ENCODE peak calls at places on chromosomes 12 and 14, in eight cellular contexts. Q, H, B, G, T, N, S and I are unnamed samples. For H3K27me3, the result is how much of the 10 kb centered on the place peaks cover.

GRCh38 chr12:93050026-93050747 is 121.1 kb upstream of the EEA1 start:
- DNase-seq in H (no peak), Q (peak), T (no peak), N (no peak), B (no peak), G (peak), S (no peak), I (no peak)

GRCh38 chr12:108640802-108641445 is 7.2 kb upstream of the SELPLG start:
- DNase-seq in N (no peak), Q (peak), S (no peak), G (no peak), H (no peak), T (no peak), B (peak), I (no peak)

GRCh38 chr12:19236656-19237055 is 107.1 kb downstream of the PLEKHA5 start:
- DNase-seq in T (no peak), N (no peak), H (no peak), B (no peak), S (no peak), G (peak), Q (peak), I (no peak)

GRCh38 chr14:32808574-32809098 is 130.0 kb upstream of the NPAS3 start:
- DNase-seq in B (no peak), H (no peak), Q (no peak), S (no peak), T (no peak), G (no peak), N (no peak), I (no peak)

GRCh38 chr12:57839996-57840395 is 6.5 kb downstream of the CTDSP2 start:
- DNase-seq in G (no peak), S (no peak), B (no peak), Q (no peak), N (no peak), T (no peak), H (no peak), I (no peak)

GRCh38 chr14:93343266-93343665 is 3.7 kb upstream of the COX8C start:
- DNase-seq in G (no peak), Q (no peak), T (no peak), S (no peak), H (no peak), N (no peak), B (no peak), I (no peak)

GRCh38 chr12:47989023-47989417 is 15.3 kb downstream of the COL2A1 start:
- DNase-seq in N (peak), Q (no peak), B (no peak), S (no peak), T (no peak), H (no peak), G (no peak), I (no peak)

GRCh38 chr14:53613404-53614253 is 343.0 kb downstream of the BMP4 start:
- DNase-seq in T (no peak), B (no peak), G (peak), S (peak), N (no peak), Q (peak), H (no peak), I (no peak)

GRCh38 chr12:126483145-126484068 is 1418.2 kb downstream of the AACS start:
- DNase-seq in Q (no peak), S (no peak), B (no peak), G (peak), H (no peak), N (no peak), T (no peak), I (no peak)

GRCh38 chr12:47808049-47808448 is 11.7 kb downstream of the HDAC7 start:
- DNase-seq in T (peak), G (no peak), N (no peak), B (peak), S (no peak), H (no peak), Q (peak), I (peak)

GRCh38 chr14:59507752-59508103 is 23.4 kb downstream of the JKAMP start:
- DNase-seq in Q (no peak), T (no peak), H (no peak), G (peak), B (no peak), N (no peak), S (no peak), I (no peak)

GRCh38 chr14:85301506-85301905 is 228.4 kb upstream of the FLRT2 start:
- DNase-seq in G (no peak), B (no peak), Q (no peak), S (no peak), N (no peak), H (no peak), T (no peak), I (no peak)

GRCh38 chr12:12294215-12295005 is 27.6 kb upstream of the LRP6 start:
- DNase-seq in G (no peak), B (no peak), T (no peak), S (no peak), N (no peak), Q (no peak), H (no peak), I (no peak)

GRCh38 chr14:95220663-95221231 is 63.4 kb upstream of the DICER1 start:
- DNase-seq in S (no peak), H (no peak), B (no peak), G (no peak), Q (peak), N (no peak), T (no peak), I (no peak)

GRCh38 chr12:60257063-60257462 is 661.2 kb downstream of the SLC16A7 start:
- DNase-seq in N (no peak), S (peak), H (no peak), B (no peak), G (peak), Q (peak), T (no peak), I (no peak)

GRCh38 chr12:89162704-89163261 is 189.5 kb downstream of the DUSP6 start:
- DNase-seq in S (peak), G (peak), N (no peak), B (peak), T (peak), Q (peak), H (peak), I (no peak)

GRCh38 chr12:67804168-67804567 is 155.6 kb downstream of the DYRK2 start:
- DNase-seq in G (no peak), N (no peak), B (no peak), Q (no peak), T (no peak), H (no peak), S (no peak), I (peak)

GRCh38 chr12:28390716-28391452 is 200.6 kb downstream of the CCDC91 start:
- DNase-seq in T (no peak), N (no peak), H (no peak), Q (peak), S (no peak), G (no peak), B (no peak), I (no peak)

GRCh38 chr12:124736115-124737039 is 127.3 kb downstream of the SCARB1 start:
- DNase-seq in H (no peak), S (no peak), B (no peak), N (no peak), T (no peak), G (no peak), Q (no peak), I (no peak)

GRCh38 chr12:31279525-31279924 is 46.4 kb downstream of the SINHCAF start:
- DNase-seq in N (no peak), G (no peak), H (no peak), Q (no peak), T (no peak), B (no peak), S (no peak), I (no peak)

GRCh38 chr14:91396959-91397815 is 20.4 kb downstream of the CCDC88C start:
- DNase-seq in T (peak), H (no peak), N (no peak), S (no peak), G (peak), B (no peak), Q (no peak), I (peak)

GRCh38 chr12:111424793-111425251 is 19.1 kb downstream of the SH2B3 start:
- DNase-seq in N (no peak), Q (no peak), S (no peak), T (no peak), H (no peak), G (no peak), B (no peak), I (no peak)
- TF ChIP-seq CTCF in N (no peak), Q (peak), S (peak), T (no peak), H (no peak), G (peak), B (peak), I (no peak)

DNA sequence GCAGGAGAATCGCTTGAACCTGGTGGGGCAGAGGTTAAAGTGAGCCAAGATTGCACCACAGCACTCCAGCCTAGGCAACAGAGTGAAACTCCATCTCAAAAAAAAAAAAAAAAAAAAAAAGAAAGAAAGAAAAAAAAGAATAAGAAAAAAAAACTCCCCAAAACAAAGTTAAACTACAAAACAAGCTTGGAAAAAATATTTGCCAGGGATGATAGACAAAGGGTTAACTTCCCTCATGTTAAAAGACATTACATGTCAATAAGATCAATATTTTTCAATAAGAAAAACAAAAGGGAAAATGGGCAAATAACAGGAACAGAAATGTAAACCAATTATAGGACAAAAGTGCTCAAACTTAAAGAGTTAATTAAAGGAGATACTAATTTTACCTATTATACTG is 26.4 kb upstream of the HIGD1C start:
- DNase-seq in S (no peak), B (no peak), H (no peak), N (no peak), G (no peak), T (no peak), Q (no peak), I (no peak)
- H3K27ac ChIP-seq in S (no peak), B (peak), H (peak), N (peak), G (no peak), T (peak), Q (no peak), I (no peak)

GRCh38 chr14:70303528-70304293 is 55.8 kb downstream of the COX16 start:
- DNase-seq in S (no peak), H (no peak), N (no peak), G (no peak), T (no peak), Q (no peak), B (no peak), I (no peak)
- H3K27me3 ChIP-seq in S (under half), H (under half), N (under half), G (under half), T (under half), Q (under half), B (under half), I (under half)

GRCh38 chr14:65239143-65239672 is 136.9 kb upstream of the MAX start:
- DNase-seq in T (no peak), Q (peak), H (no peak), N (no peak), G (no peak), B (no peak), S (no peak), I (no peak)

GRCh38 chr14:65239897-65240296 is 137.6 kb upstream of the MAX start:
- DNase-seq in S (no peak), G (no peak), T (no peak), B (no peak), H (no peak), Q (no peak), N (no peak), I (no peak)

GRCh38 chr14:65237023-65237814 is 134.9 kb upstream of the MAX start:
- DNase-seq in N (no peak), T (no peak), B (no peak), S (no peak), H (no peak), G (no peak), Q (peak), I (no peak)

GRCh38 chr14:65238456-65238855 is 136.1 kb upstream of the MAX start:
- DNase-seq in G (peak), Q (peak), H (no peak), N (no peak), T (no peak), B (no peak), S (no peak), I (no peak)

DNA sequence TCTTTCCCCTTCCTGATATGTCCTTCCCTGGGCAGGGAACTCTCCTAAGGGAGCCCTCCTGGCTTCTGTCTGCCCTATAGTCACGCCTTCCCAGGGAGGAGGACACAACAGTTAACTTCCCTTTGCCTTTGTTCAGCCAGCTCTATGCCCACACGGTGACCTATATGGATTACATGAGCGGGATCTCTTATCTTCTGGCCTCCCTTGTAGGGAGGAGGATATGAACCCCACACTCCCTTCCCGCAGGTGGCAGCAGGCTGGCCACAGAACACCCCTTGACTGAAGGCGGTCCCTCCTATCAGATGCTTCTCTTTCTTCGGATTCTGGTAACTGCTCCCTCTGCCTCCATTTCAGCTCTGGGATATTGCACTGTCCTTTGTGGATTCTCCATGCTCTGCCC is 135.6 kb upstream of the MAX start:
- DNase-seq in B (no peak), H (no peak), G (no peak), N (no peak), T (no peak), S (no peak), Q (no peak), I (no peak)
- TF ChIP-seq CTCF in B (no peak), H (no peak), G (no peak), N (no peak), T (no peak), S (no peak), Q (no peak), I (no peak)

DNA sequence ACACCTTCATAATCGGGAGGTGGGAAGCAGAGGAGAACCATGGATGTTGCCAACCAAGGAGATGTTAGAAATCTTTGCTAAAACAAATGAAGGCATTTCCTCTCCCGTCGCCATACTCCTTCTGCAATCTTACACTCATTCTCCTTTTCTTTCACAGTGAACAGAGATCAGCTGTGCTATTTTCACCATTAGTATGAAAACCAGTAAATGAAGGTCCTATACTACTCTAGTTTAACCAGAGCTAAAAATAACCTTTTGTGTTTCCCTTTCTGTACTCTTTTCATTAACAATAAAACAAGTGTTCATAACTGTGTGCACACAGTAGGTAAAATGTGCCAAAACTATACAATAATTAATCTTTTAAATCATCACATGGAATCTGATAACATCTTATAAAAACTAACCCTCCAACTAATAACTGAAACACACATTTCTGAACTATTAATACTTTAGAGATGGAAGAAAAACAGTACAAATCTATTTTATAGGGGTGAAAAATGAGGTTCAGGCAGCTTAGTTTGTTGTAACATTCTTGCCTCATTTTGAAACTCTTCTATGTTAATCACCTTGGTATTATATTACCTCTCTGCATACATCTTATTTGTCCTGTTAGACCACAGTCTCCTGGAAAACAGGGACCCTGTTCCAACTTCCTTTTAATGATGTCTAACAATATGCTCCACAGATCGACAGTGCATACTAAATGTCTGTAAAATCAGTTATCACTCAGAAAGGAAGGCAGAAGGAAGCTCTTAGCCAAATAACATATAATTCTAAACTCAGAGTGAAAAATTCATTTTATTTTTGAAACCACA is 69.5 kb downstream of the SPPL3 start:
- DNase-seq in S (no peak), G (no peak), H (no peak), T (no peak), B (no peak), Q (no peak), N (no peak), I (no peak)
- H3K27ac ChIP-seq in S (no peak), G (peak), H (no peak), T (peak), B (peak), Q (no peak), N (peak), I (no peak)

GRCh38 chr12:116880213-116880816 is 926 bp downstream of the HRK start:
- DNase-seq in G (peak), N (no peak), B (no peak), T (no peak), Q (no peak), S (no peak), H (no peak), I (no peak)
- H3K27me3 ChIP-seq in G (half or more), N (under half), B (half or more), T (under half), Q (half or more), S (under half), H (under half), I (half or more)

GRCh38 chr12:3342051-3342450 is 149.0 kb upstream of the PRMT8 start:
- DNase-seq in Q (peak), H (no peak), N (no peak), T (no peak), B (peak), S (no peak), G (no peak), I (no peak)
- TF ChIP-seq CTCF in Q (peak), H (no peak), N (no peak), T (peak), B (peak), S (peak), G (peak), I (no peak)

GRCh38 chr12:63298386-63298930 is 147.5 kb upstream of the AVPR1A start:
- DNase-seq in S (no peak), H (no peak), T (no peak), Q (no peak), G (no peak), B (no peak), N (no peak), I (no peak)
- H3K27ac ChIP-seq in S (no peak), H (no peak), T (no peak), Q (no peak), G (no peak), B (no peak), N (no peak), I (no peak)